ENCODE peak calls at places on chromosomes 16 and 17, in four cellular contexts. F is A549, P is H1, G is K562. A is an unnamed sample.

GRCh38 chr17:27817731-27818130 is 17.4 kb upstream of the NOS2 start:
- DNase-seq in G (no peak), F (no peak), P (no peak), A (no peak)

GRCh38 chr16:10616744-10617640 is 36.6 kb upstream of the EMP2 start:
- DNase-seq in F (peak), G (peak), P (peak), A (peak)

GRCh38 chr17:51144266-51145022 is 8.9 kb upstream of the NME1 start:
- DNase-seq in P (no peak), G (no peak), F (no peak), A (no peak)

GRCh38 chr17:48526986-48527741 is 3.6 kb downstream of the HOXB1 start:
- DNase-seq in F (no peak), P (peak), G (no peak), A (no peak)

GRCh38 chr17:47281246-47281645 is 27.6 kb downstream of the ITGB3 start:
- DNase-seq in G (no peak), P (no peak), F (no peak), A (no peak)

GRCh38 chr16:57677622-57678369 is 9.7 kb downstream of the ADGRG3 start:
- DNase-seq in G (no peak), P (no peak), F (peak), A (peak)

GRCh38 chr16:48013476-48013875 is 142.3 kb downstream of the ABCC12 start:
- DNase-seq in P (no peak), G (no peak), F (no peak), A (no peak)

GRCh38 chr17:10621397-10621796 is 35.7 kb downstream of the MYH3 start:
- DNase-seq in F (no peak), G (no peak), P (no peak), A (no peak)

GRCh38 chr17:14301279-14301760 is 439 bp downstream of the HS3ST3B1 start:
- DNase-seq in F (no peak), P (no peak), G (peak), A (no peak)

GRCh38 chr16:4501071-4501478 is 24.9 kb downstream of the HMOX2 start:
- DNase-seq in F (no peak), G (no peak), P (no peak), A (peak)

GRCh38 chr16:89295071-89295900 is 77.8 kb downstream of the ZNF778 start:
- DNase-seq in P (no peak), G (no peak), F (no peak), A (no peak)

GRCh38 chr17:35801583-35802224 is 6.3 kb upstream of the MMP28 start:
- DNase-seq in F (no peak), G (peak), P (no peak), A (no peak)

GRCh38 chr17:68955181-68955841 is at the start of gene ABCA8:
- DNase-seq in F (peak), P (no peak), G (no peak), A (no peak)

GRCh38 chr16:84749815-84750214 is 50.0 kb downstream of the USP10 start:
- DNase-seq in P (no peak), F (no peak), G (no peak), A (no peak)

GRCh38 chr17:33778505-33779398 is 476.3 kb upstream of the CCL2 start:
- DNase-seq in P (peak), F (peak), G (peak), A (peak)

GRCh38 chr17:50540485-50541401 is 6.2 kb upstream of the SPATA20 start:
- DNase-seq in F (no peak), G (no peak), P (no peak), A (no peak)

GRCh38 chr17:62994931-62995330 is 28.9 kb downstream of the TANC2 start:
- DNase-seq in F (no peak), P (no peak), G (peak), A (no peak)

GRCh38 chr16:73215482-73216377 is 167.8 kb upstream of the ZFHX3 start:
- DNase-seq in P (no peak), F (no peak), G (no peak), A (no peak)

GRCh38 chr17:7435676-7436555 is 681 bp downstream of the TMEM102 start:
- DNase-seq in P (peak), G (peak), F (peak), A (no peak)

GRCh38 chr17:30248786-30249185 is 13.3 kb upstream of the SLC6A4 start:
- DNase-seq in F (no peak), P (no peak), G (no peak), A (no peak)

GRCh38 chr16:81533175-81533507 is 88.5 kb downstream of the CMIP start:
- DNase-seq in G (no peak), P (no peak), F (no peak), A (no peak)

GRCh38 chr17:28399808-28400207 is 6.2 kb downstream of the SLC46A1 start:
- DNase-seq in P (no peak), F (no peak), G (no peak), A (no peak)

GRCh38 chr16:81601008-81601428 is 156.4 kb downstream of the CMIP start:
- DNase-seq in P (no peak), G (no peak), F (peak), A (no peak)

DNA sequence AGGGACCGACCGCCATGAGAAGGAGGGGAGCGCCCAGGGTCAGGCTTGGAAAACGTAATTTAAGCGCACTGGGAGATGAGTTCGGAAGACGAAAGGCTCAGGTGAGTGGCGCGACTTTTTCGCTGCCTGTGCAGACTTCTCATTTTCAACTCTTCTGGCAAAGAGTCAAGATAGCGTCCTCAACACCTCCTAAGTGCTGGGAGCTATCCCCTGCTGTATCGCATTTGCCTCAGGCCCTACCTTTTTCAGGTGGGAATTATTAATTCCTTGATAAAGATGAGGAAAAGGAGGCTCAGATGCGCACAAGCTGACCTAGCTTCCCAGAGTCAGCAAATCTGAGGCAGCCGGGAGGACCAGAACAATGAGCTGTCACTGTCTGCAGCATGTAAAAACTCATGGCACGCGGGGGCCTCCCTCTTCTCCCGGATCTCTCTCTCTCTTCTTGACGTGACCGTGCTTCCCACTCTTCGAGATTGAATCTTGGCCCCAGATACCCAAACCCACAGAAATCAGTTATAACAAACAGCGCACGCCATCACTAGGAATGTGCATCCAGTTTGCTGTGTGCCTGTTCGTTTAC is 496 bp upstream of the ADAMTS18 start:
- DNase-seq in F (no peak), G (no peak), P (peak), A (no peak)
- TF ChIP-seq PHF8 in F (no peak), G (no peak), P (no peak), A (no peak)

GRCh38 chr17:38549285-38549684 is 56.5 kb downstream of the SRCIN1 start:
- DNase-seq in G (no peak), P (no peak), F (no peak), A (no peak)

GRCh38 chr17:38552343-38552742 is 53.4 kb downstream of the SRCIN1 start:
- DNase-seq in F (no peak), G (no peak), P (no peak), A (no peak)

GRCh38 chr17:38551121-38551520 is 54.6 kb downstream of the SRCIN1 start:
- DNase-seq in F (no peak), G (no peak), P (no peak), A (no peak)

GRCh38 chr17:38547439-38547838 is 58.3 kb downstream of the SRCIN1 start:
- DNase-seq in P (no peak), F (no peak), G (no peak), A (no peak)

DNA sequence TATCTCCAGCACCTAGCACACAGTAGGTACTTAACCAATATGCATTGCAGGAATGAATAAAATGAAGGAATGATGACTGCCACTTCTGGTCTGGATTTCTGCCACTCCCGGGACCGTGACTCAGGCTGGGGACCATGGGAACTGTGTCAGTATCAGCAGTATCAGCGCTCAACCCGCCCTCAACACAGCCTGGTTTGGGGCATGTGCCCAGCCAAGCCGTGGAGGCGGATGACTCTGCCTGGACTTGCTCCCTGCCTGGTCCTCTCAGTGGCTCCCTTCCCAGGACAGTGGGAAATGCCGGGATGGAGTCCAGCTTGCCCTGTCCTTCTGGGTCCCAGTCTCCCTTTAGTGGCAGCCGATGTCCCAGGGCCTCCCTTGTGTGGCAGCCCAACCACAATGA is 55.1 kb downstream of the SRCIN1 start:
- DNase-seq in P (no peak), F (no peak), G (peak), A (no peak)
- TF ChIP-seq PHF8 in P (no peak), F (no peak), G (no peak), A (no peak)

GRCh38 chr17:2084129-2084765 is 29.3 kb downstream of the HIC1 start:
- DNase-seq in G (peak), F (peak), P (no peak), A (no peak)

GRCh38 chr17:2082003-2082862 is 27.3 kb downstream of the HIC1 start:
- DNase-seq in F (no peak), G (no peak), P (no peak), A (no peak)

GRCh38 chr17:2083613-2084128 is 28.8 kb downstream of the HIC1 start:
- DNase-seq in G (peak), P (no peak), F (peak), A (peak)

GRCh38 chr17:2084766-2085647 is 30.1 kb downstream of the HIC1 start:
- DNase-seq in F (peak), G (no peak), P (no peak), A (peak)

DNA sequence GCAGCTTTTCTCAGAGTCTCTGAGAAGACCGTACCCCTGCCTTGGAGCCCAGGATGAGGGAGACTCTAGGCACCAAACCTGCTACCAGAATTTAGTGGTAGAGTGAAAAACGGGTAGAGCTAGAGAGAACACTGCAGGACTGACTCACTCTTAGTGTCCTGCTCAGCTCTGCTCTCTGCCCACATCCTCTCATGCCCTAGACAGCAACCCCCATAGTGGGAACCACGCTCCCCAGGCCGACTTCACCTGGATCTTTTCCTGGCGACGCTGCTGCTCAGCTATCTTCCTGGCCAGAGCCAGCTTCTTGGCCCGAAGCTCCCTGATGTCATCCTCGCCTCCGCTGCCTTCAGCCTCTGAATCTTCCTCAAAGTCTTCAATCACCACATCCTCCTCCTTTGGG is 26.7 kb downstream of the HIC1 start:
- DNase-seq in F (no peak), G (no peak), P (no peak), A (no peak)
- TF ChIP-seq PHF8 in F (no peak), G (no peak), P (no peak), A (no peak)

DNA sequence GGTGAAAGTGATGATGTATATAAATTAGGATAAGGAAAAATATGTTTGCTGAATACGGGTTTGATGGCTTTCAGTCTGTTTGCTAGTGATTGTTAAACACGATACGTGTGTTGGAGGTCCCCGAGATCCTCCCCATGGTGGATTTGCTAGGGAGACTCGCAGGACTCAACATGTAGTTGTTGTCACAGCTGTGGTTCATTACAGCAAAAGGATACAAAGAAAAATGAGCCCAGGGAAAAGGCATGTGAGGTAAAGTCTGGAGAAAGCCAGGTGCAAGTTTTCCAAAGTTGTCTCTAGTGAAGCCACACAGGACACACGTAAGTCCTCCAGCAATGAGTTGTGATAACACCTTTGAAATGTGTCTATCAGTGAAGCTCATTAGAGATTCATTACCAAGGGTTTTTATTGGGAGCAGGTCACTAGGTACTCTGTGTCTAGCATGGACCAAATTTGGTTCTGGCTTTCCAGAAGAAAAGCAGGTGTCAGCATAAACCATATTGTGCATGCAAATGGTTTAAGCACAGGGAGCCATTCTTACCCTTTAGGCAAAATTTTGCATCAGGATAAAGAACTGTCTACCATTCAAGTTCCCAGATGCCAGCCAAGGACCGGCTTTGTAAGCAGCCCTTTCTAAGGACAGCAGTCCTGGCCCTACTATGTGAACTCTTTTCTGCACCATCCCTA is 215.2 kb upstream of the WSCD1 start:
- DNase-seq in F (no peak), P (no peak), G (no peak), A (no peak)
- TF ChIP-seq PHF8 in F (no peak), P (no peak), G (no peak), A (no peak)

DNA sequence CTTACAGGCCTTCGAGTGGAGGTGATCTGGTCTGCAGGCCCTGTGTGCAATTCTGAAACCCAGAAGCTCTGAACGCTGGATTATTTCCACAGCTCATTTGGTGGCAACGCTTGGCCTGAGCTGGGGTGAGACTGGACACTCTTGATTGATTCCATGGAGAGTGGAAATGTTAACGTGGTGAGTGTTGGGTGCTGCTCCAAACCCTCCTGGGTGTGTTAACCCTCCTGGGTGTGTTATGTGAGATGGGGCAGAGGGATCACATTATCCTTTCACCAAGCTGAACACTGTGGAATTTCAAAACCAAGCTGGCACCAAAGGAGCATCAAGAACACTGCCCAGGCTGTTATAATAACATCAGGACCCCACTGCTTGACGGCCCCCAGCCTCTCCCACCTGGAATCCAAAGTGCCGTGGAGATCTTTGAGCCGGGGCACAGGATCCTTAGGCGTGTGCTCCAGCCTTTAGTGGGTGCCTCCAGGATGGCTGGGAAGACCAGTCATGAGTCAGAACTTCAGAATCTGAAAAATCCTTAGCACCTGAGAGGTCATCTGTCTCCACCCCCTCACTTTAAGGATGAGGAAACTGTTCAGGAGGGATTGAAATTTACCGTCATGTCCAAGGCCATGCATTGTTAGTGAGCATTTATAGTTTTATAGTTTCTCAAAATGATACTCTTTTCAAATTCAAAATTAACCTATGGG is 75.0 kb downstream of the RPTOR start:
- DNase-seq in F (peak), P (no peak), G (no peak), A (no peak)
- TF ChIP-seq PHF8 in F (no peak), P (no peak), G (no peak), A (no peak)